ENCODE peak calls at places on chromosome 15, in eight cellular contexts. One of them, this sample, is unnamed.

GRCh38 chr15:40353697-40354096 is 2.9 kb downstream of the PHGR1 start:
- DNase-seq in GM23248: no peak
- DNase-seq in stimulated activated CD8-positive, alpha-beta memory T cell treated with anti-CD3 and anti-CD28 coated beads, Interleukin-4, amount 100 ng/mL, for 1 hour: no peak
- DNase-seq in right cardiac atrium: no peak
- DNase-seq in CD4-positive, CD25-positive, alpha-beta regulatory T cell: no peak
- DNase-seq in NCI-H446: peak
- DNase-seq in psoas muscle: peak
- DNase-seq in endothelial cell of umbilical vein: no peak
- DNase-seq in this sample: no peak

GRCh38 chr15:42605281-42605744 is 29.9 kb downstream of the STARD9 start:
- DNase-seq in GM23248: peak
- DNase-seq in stimulated activated CD8-positive, alpha-beta memory T cell treated with anti-CD3 and anti-CD28 coated beads, Interleukin-4, amount 100 ng/mL, for 1 hour: no peak
- DNase-seq in right cardiac atrium: no peak
- DNase-seq in CD4-positive, CD25-positive, alpha-beta regulatory T cell: peak
- DNase-seq in NCI-H446: no peak
- DNase-seq in psoas muscle: no peak
- DNase-seq in endothelial cell of umbilical vein: peak
- DNase-seq in this sample: peak

GRCh38 chr15:41780266-41780665 is 6.0 kb downstream of the MAPKBP1 start:
- DNase-seq in GM23248: no peak
- DNase-seq in stimulated activated CD8-positive, alpha-beta memory T cell treated with anti-CD3 and anti-CD28 coated beads, Interleukin-4, amount 100 ng/mL, for 1 hour: no peak
- DNase-seq in right cardiac atrium: no peak
- DNase-seq in CD4-positive, CD25-positive, alpha-beta regulatory T cell: no peak
- DNase-seq in NCI-H446: no peak
- DNase-seq in psoas muscle: no peak
- DNase-seq in endothelial cell of umbilical vein: peak
- DNase-seq in this sample: no peak

GRCh38 chr15:57171414-57171813 is 204.9 kb upstream of the CGNL1 start:
- DNase-seq in GM23248: no peak
- DNase-seq in stimulated activated CD8-positive, alpha-beta memory T cell treated with anti-CD3 and anti-CD28 coated beads, Interleukin-4, amount 100 ng/mL, for 1 hour: no peak
- DNase-seq in right cardiac atrium: no peak
- DNase-seq in CD4-positive, CD25-positive, alpha-beta regulatory T cell: no peak
- DNase-seq in NCI-H446: no peak
- DNase-seq in psoas muscle: no peak
- DNase-seq in endothelial cell of umbilical vein: no peak
- DNase-seq in this sample: no peak

GRCh38 chr15:99124641-99125040 is 19.8 kb downstream of the SYNM start:
- DNase-seq in GM23248: no peak
- DNase-seq in stimulated activated CD8-positive, alpha-beta memory T cell treated with anti-CD3 and anti-CD28 coated beads, Interleukin-4, amount 100 ng/mL, for 1 hour: no peak
- DNase-seq in right cardiac atrium: peak
- DNase-seq in CD4-positive, CD25-positive, alpha-beta regulatory T cell: no peak
- DNase-seq in NCI-H446: no peak
- DNase-seq in psoas muscle: peak
- DNase-seq in endothelial cell of umbilical vein: no peak
- DNase-seq in this sample: no peak

GRCh38 chr15:97036301-97036700 is 705.8 kb downstream of the NR2F2 start:
- DNase-seq in GM23248: no peak
- DNase-seq in stimulated activated CD8-positive, alpha-beta memory T cell treated with anti-CD3 and anti-CD28 coated beads, Interleukin-4, amount 100 ng/mL, for 1 hour: no peak
- DNase-seq in right cardiac atrium: no peak
- DNase-seq in CD4-positive, CD25-positive, alpha-beta regulatory T cell: no peak
- DNase-seq in NCI-H446: no peak
- DNase-seq in psoas muscle: no peak
- DNase-seq in endothelial cell of umbilical vein: peak
- DNase-seq in this sample: no peak

GRCh38 chr15:25391971-25392733 is 46.7 kb downstream of the UBE3A start:
- DNase-seq in GM23248: peak
- DNase-seq in stimulated activated CD8-positive, alpha-beta memory T cell treated with anti-CD3 and anti-CD28 coated beads, Interleukin-4, amount 100 ng/mL, for 1 hour: no peak
- DNase-seq in right cardiac atrium: no peak
- DNase-seq in CD4-positive, CD25-positive, alpha-beta regulatory T cell: no peak
- DNase-seq in NCI-H446: no peak
- DNase-seq in psoas muscle: no peak
- DNase-seq in endothelial cell of umbilical vein: no peak
- DNase-seq in this sample: no peak

GRCh38 chr15:48680841-48681240 is 35.3 kb upstream of the FBN1 start:
- DNase-seq in GM23248: peak
- DNase-seq in stimulated activated CD8-positive, alpha-beta memory T cell treated with anti-CD3 and anti-CD28 coated beads, Interleukin-4, amount 100 ng/mL, for 1 hour: no peak
- DNase-seq in right cardiac atrium: no peak
- DNase-seq in CD4-positive, CD25-positive, alpha-beta regulatory T cell: no peak
- DNase-seq in NCI-H446: no peak
- DNase-seq in psoas muscle: no peak
- DNase-seq in endothelial cell of umbilical vein: no peak
- DNase-seq in this sample: no peak

GRCh38 chr15:31299588-31300207 is 26.9 kb upstream of the KLF13 start:
- DNase-seq in GM23248: no peak
- DNase-seq in stimulated activated CD8-positive, alpha-beta memory T cell treated with anti-CD3 and anti-CD28 coated beads, Interleukin-4, amount 100 ng/mL, for 1 hour: no peak
- DNase-seq in right cardiac atrium: no peak
- DNase-seq in CD4-positive, CD25-positive, alpha-beta regulatory T cell: no peak
- DNase-seq in NCI-H446: no peak
- DNase-seq in psoas muscle: no peak
- DNase-seq in endothelial cell of umbilical vein: no peak
- DNase-seq in this sample: no peak

GRCh38 chr15:65641723-65642475 is 20.2 kb downstream of the SLC24A1 start:
- DNase-seq in GM23248: no peak
- DNase-seq in stimulated activated CD8-positive, alpha-beta memory T cell treated with anti-CD3 and anti-CD28 coated beads, Interleukin-4, amount 100 ng/mL, for 1 hour: no peak
- DNase-seq in right cardiac atrium: no peak
- DNase-seq in CD4-positive, CD25-positive, alpha-beta regulatory T cell: no peak
- DNase-seq in NCI-H446: no peak
- DNase-seq in psoas muscle: no peak
- DNase-seq in endothelial cell of umbilical vein: no peak
- DNase-seq in this sample: no peak

GRCh38 chr15:45790325-45790943 is 155.6 kb downstream of the SQOR start:
- DNase-seq in GM23248: peak
- DNase-seq in stimulated activated CD8-positive, alpha-beta memory T cell treated with anti-CD3 and anti-CD28 coated beads, Interleukin-4, amount 100 ng/mL, for 1 hour: no peak
- DNase-seq in right cardiac atrium: peak
- DNase-seq in CD4-positive, CD25-positive, alpha-beta regulatory T cell: no peak
- DNase-seq in NCI-H446: peak
- DNase-seq in psoas muscle: no peak
- DNase-seq in endothelial cell of umbilical vein: peak
- DNase-seq in this sample: no peak

GRCh38 chr15:66800584-66801235 is 98.7 kb downstream of the SMAD6 start:
- DNase-seq in GM23248: peak
- DNase-seq in stimulated activated CD8-positive, alpha-beta memory T cell treated with anti-CD3 and anti-CD28 coated beads, Interleukin-4, amount 100 ng/mL, for 1 hour: no peak
- DNase-seq in right cardiac atrium: no peak
- DNase-seq in CD4-positive, CD25-positive, alpha-beta regulatory T cell: no peak
- DNase-seq in NCI-H446: no peak
- DNase-seq in psoas muscle: no peak
- DNase-seq in endothelial cell of umbilical vein: no peak
- DNase-seq in this sample: no peak

GRCh38 chr15:68078365-68078764 is 24.2 kb downstream of the PIAS1 start:
- DNase-seq in GM23248: no peak
- DNase-seq in stimulated activated CD8-positive, alpha-beta memory T cell treated with anti-CD3 and anti-CD28 coated beads, Interleukin-4, amount 100 ng/mL, for 1 hour: no peak
- DNase-seq in right cardiac atrium: no peak
- DNase-seq in CD4-positive, CD25-positive, alpha-beta regulatory T cell: no peak
- DNase-seq in NCI-H446: no peak
- DNase-seq in psoas muscle: no peak
- DNase-seq in endothelial cell of umbilical vein: no peak
- DNase-seq in this sample: no peak

GRCh38 chr15:59616390-59616789 is 4.8 kb downstream of the GCNT3 start:
- DNase-seq in GM23248: no peak
- DNase-seq in stimulated activated CD8-positive, alpha-beta memory T cell treated with anti-CD3 and anti-CD28 coated beads, Interleukin-4, amount 100 ng/mL, for 1 hour: no peak
- DNase-seq in right cardiac atrium: no peak
- DNase-seq in CD4-positive, CD25-positive, alpha-beta regulatory T cell: no peak
- DNase-seq in NCI-H446: no peak
- DNase-seq in psoas muscle: no peak
- DNase-seq in endothelial cell of umbilical vein: no peak
- DNase-seq in this sample: no peak

GRCh38 chr15:49495993-49496747 is 73.1 kb downstream of the FGF7 start:
- DNase-seq in GM23248: peak
- DNase-seq in stimulated activated CD8-positive, alpha-beta memory T cell treated with anti-CD3 and anti-CD28 coated beads, Interleukin-4, amount 100 ng/mL, for 1 hour: no peak
- DNase-seq in right cardiac atrium: no peak
- DNase-seq in CD4-positive, CD25-positive, alpha-beta regulatory T cell: no peak
- DNase-seq in NCI-H446: no peak
- DNase-seq in psoas muscle: no peak
- DNase-seq in endothelial cell of umbilical vein: no peak
- DNase-seq in this sample: no peak

GRCh38 chr15:43625086-43625485 is 6.5 kb upstream of the STRC start:
- DNase-seq in GM23248: no peak
- DNase-seq in stimulated activated CD8-positive, alpha-beta memory T cell treated with anti-CD3 and anti-CD28 coated beads, Interleukin-4, amount 100 ng/mL, for 1 hour: no peak
- DNase-seq in right cardiac atrium: no peak
- DNase-seq in CD4-positive, CD25-positive, alpha-beta regulatory T cell: no peak
- DNase-seq in NCI-H446: no peak
- DNase-seq in psoas muscle: no peak
- DNase-seq in endothelial cell of umbilical vein: no peak
- DNase-seq in this sample: no peak